ENCODE peak calls at places on chromosomes 6 and 20, in six cellular contexts. B is heart right ventricle, H is body of pancreas, J is dorsolateral prefrontal cortex, C is testis, S is aorta. E is an unnamed sample.

GRCh38 chr6:159065091-159065490 is 20.3 kb upstream of the TAGAP start:
- DNase-seq in B (no peak), H (no peak), J (no peak), C (no peak), S (no peak), E (no peak)

GRCh38 chr6:44829811-44830210 is 442.3 kb downstream of the CDC5L start:
- DNase-seq in B (no peak), H (no peak), J (no peak), C (no peak), S (no peak), E (no peak)

GRCh38 chr20:44079968-44080560 is 106.9 kb downstream of the JPH2 start:
- DNase-seq in B (no peak), H (no peak), J (no peak), C (no peak), S (no peak), E (no peak)

GRCh38 chr6:33249732-33250625 is 21.7 kb downstream of the VPS52 start:
- DNase-seq in B (peak), H (peak), J (no peak), C (no peak), S (peak), E (peak)

GRCh38 chr6:151452750-151453427 is 963 bp upstream of the RMND1 start:
- DNase-seq in B (peak), H (peak), J (no peak), C (peak), S (no peak), E (peak)

GRCh38 chr6:88311561-88311960 is 145.4 kb upstream of the CNR1 start:
- DNase-seq in B (no peak), H (no peak), J (no peak), C (no peak), S (no peak), E (no peak)

GRCh38 chr20:53089866-53090265 is 117.7 kb downstream of the TSHZ2 start:
- DNase-seq in B (no peak), H (no peak), J (no peak), C (peak), S (peak), E (no peak)

GRCh38 chr6:29965873-29966601 is 23.7 kb downstream of the HLA-A start:
- DNase-seq in B (peak), H (peak), J (peak), C (peak), S (peak), E (peak)

GRCh38 chr6:33761922-33762629 is 15.4 kb upstream of the IP6K3 start:
- DNase-seq in B (peak), H (peak), J (peak), C (peak), S (peak), E (peak)

GRCh38 chr6:71433441-71433840 is 144.8 kb downstream of the OGFRL1 start:
- DNase-seq in B (no peak), H (no peak), J (no peak), C (no peak), S (no peak), E (no peak)

GRCh38 chr6:109445382-109445781 is 4.9 kb downstream of the SMPD2 start:
- DNase-seq in B (no peak), H (no peak), J (no peak), C (no peak), S (no peak), E (no peak)

GRCh38 chr6:2857580-2858337 is 16.1 kb upstream of the SERPINB1 start:
- DNase-seq in B (peak), H (no peak), J (no peak), C (peak), S (peak), E (peak)

GRCh38 chr6:13698715-13699114 is 12.9 kb downstream of the RANBP9 start:
- DNase-seq in B (no peak), H (no peak), J (no peak), C (no peak), S (no peak), E (no peak)

GRCh38 chr6:41443616-41444525 is 102.3 kb upstream of the FOXP4 start:
- DNase-seq in B (peak), H (no peak), J (no peak), C (peak), S (no peak), E (no peak)

GRCh38 chr6:45595010-45595851 is 217.5 kb upstream of the SUPT3H start:
- DNase-seq in B (no peak), H (no peak), J (no peak), C (no peak), S (no peak), E (no peak)

GRCh38 chr20:57382516-57382915 is 8.7 kb upstream of the RBM38 start:
- DNase-seq in B (no peak), H (no peak), J (no peak), C (no peak), S (no peak), E (no peak)

GRCh38 chr6:167401525-167402194 is 76.8 kb downstream of the TTLL2 start:
- DNase-seq in B (no peak), H (no peak), J (no peak), C (no peak), S (no peak), E (no peak)

GRCh38 chr6:158251565-158251964 is 60.7 kb upstream of the TULP4 start:
- DNase-seq in B (no peak), H (no peak), J (no peak), C (no peak), S (no peak), E (no peak)

GRCh38 chr6:170076466-170077165 is 214.3 kb downstream of the DLL1 start:
- DNase-seq in B (no peak), H (peak), J (peak), C (no peak), S (peak), E (no peak)

GRCh38 chr6:18985061-18985460 is 597.9 kb downstream of the RNF144B start:
- DNase-seq in B (no peak), H (no peak), J (no peak), C (no peak), S (no peak), E (no peak)

GRCh38 chr6:8858854-8859257 is 423.5 kb upstream of the SLC35B3 start:
- DNase-seq in B (no peak), H (no peak), J (no peak), C (no peak), S (no peak), E (peak)

GRCh38 chr20:17967595-17968365 is 814 bp downstream of the SNX5 start:
- DNase-seq in B (no peak), H (no peak), J (no peak), C (peak), S (no peak), E (peak)

GRCh38 chr6:63943826-63944225 is 308.2 kb downstream of the PHF3 start:
- DNase-seq in B (no peak), H (no peak), J (no peak), C (no peak), S (no peak), E (no peak)

GRCh38 chr6:27814665-27815424 is 97.4 kb downstream of the OR2B2 start:
- DNase-seq in B (no peak), H (peak), J (no peak), C (peak), S (peak), E (peak)

DNA sequence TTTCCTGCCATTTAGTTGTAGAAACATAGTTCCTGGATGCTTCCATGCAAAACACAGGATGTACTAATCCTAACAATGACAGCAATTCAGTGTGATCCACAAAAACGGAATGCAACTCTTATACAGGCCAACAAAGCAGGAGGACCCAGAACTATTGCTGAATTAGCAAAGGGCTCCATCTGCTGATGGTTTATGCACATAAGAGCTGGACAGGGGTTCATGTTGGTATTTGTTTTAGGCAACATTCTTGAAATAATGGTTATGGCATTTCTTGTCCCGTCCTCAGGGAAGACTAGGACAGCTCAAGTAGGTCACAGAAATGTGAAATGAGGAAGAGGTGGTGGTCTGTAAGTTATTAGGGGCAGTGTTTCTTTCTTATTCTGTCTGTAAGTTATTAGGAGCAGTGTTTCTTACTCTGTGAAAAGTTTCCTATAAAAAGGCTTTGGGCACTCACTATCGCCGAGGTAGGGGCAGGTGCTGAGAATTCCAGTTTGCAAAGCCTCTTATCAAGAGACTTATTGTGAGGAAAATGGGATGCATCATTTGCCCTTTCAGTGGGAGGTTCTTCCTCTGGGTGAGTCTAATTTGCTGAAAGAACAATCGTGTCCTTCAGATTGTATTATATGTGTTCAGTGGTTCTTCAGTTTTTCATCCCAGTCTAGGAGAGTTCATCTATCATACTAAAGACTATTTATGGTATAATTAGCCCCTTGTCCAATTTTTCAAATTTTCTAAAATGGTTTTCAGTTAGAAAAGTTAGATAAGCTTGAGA is 171.1 kb downstream of the MCHR2 start:
- DNase-seq in B (no peak), H (peak), J (no peak), C (no peak), S (no peak), E (no peak)
- H3K4me3 ChIP-seq in B (no peak), H (no peak), J (peak), C (no peak), S (no peak), E (no peak)

GRCh38 chr20:62378215-62378614 is 8.7 kb upstream of the RPS21 start:
- DNase-seq in B (no peak), H (no peak), J (no peak), C (no peak), S (no peak), E (no peak)

GRCh38 chr20:62374431-62375152 is 7.5 kb upstream of the LAMA5 start:
- DNase-seq in B (no peak), H (no peak), J (no peak), C (no peak), S (no peak), E (no peak)

GRCh38 chr20:62377064-62377461 is 9.8 kb upstream of the RPS21 start:
- DNase-seq in B (no peak), H (no peak), J (no peak), C (no peak), S (no peak), E (no peak)

GRCh38 chr20:62376112-62377063 is 9.3 kb upstream of the LAMA5 start:
- DNase-seq in B (peak), H (peak), J (no peak), C (peak), S (peak), E (peak)

DNA sequence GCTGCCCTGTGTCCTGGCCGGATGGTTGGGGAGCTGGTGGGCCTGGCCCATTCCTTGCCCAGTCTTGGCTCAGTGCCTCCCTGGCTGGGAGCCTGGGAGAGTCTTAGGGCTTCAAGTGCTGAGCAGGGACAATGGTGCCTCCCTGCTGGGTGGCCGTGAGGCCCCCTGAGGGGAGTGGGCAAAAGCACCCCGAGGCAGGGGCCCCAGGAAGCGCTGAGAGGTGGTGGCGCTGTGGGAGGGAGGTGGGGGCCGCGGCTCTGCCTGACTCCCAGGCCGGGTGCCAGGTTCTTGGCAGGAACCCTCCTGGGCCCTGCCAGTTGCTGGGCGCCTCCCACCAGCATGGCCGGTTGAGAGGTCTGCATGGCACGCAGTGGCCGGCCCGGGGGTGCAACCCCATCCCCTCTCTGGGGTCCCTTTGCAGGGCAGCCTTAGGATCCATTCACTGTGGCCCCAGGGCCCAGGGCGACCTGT is 9.3 kb upstream of the RPS21 start:
- DNase-seq in B (peak), H (no peak), J (no peak), C (peak), S (no peak), E (no peak)
- H3K27ac ChIP-seq in B (no peak), H (peak), J (no peak), C (no peak), S (no peak), E (no peak)

GRCh38 chr6:118086189-118086588 is 179.1 kb downstream of the SLC35F1 start:
- DNase-seq in B (no peak), H (no peak), J (no peak), C (no peak), S (no peak), E (no peak)
- H3K4me3 ChIP-seq in B (no peak), H (no peak), J (no peak), C (no peak), S (no peak), E (no peak)

DNA sequence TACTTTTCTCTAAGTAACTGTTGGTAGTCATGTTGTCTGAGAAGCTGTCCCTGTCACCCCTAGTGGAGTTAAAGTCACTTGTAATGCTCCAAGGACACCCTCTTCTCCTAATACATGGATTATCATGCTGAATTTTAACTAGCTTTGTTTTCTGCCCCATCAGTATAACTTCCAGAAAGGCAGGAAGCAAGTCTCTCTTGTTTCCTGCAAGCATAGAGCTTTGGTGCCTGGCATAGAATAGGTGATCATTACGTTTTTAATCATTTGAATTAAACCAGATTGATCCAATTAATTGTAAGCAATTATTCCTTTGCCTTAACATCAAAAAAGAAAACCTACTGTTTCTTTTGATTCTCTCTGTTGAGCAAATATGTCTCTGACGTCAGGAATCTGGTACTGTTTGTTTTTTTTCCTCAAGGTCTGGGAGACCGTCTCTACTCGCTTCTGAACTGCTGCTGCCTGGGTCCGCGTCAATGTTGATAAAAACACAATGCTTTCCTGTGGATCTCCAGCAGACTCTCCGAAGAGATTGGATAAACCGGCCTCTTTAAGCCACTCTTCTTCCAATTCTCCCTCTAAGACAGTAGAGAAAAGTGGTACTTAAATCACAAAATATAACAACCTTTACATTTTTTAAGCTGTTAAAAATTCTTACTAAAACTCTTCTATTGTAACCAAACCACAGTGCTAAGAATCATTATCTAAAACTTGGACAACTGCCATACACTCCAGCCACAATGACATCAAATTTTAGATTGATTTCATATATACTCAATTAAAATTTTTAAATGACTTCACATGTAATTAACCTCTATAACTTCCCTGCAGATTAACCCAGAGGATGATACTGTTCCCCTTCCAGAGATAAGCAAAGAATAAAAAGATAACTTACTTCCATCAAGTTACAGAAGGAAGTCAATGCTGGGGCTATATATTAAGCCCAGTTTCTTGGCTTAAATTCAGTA is 71.6 kb downstream of the ARHGAP18 start:
- DNase-seq in B (no peak), H (no peak), J (no peak), C (peak), S (no peak), E (peak)
- H3K27ac ChIP-seq in B (peak), H (peak), J (no peak), C (peak), S (no peak), E (peak)

DNA sequence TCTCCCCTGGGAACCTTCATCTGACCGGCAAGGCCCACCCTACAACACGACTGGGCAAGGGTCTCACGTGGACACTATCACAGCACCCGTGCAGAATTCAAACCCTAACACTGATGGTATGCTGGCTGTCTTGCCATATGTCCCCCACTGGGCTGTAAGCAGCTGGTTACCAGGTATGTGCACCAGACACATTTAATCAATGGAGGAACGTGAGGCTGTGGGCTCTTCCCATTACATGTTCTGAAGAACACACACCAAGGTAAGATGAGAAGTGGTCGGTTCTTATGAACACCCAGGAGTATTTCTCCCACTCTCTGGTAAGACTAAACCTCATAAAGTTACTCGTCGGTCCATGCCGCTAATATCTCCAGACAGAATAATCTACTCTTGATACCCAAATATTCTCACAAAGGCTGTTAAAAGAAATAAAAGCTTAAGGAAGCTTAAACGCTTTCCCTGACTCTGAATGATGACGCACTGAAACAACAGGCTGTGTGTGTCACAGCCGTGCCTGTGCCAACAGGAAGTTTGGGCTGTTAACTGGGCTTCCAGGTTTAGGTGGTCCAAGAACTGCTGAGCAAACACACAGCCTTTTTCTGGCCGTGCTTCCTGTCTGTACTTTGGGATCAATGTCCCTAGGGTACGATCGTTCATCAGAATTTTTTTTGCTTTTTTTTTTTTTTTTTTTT is 75.3 kb downstream of the SLC23A2 start:
- DNase-seq in B (peak), H (peak), J (no peak), C (peak), S (peak), E (peak)
- H3K4me3 ChIP-seq in B (peak), H (no peak), J (no peak), C (no peak), S (peak), E (no peak)

DNA sequence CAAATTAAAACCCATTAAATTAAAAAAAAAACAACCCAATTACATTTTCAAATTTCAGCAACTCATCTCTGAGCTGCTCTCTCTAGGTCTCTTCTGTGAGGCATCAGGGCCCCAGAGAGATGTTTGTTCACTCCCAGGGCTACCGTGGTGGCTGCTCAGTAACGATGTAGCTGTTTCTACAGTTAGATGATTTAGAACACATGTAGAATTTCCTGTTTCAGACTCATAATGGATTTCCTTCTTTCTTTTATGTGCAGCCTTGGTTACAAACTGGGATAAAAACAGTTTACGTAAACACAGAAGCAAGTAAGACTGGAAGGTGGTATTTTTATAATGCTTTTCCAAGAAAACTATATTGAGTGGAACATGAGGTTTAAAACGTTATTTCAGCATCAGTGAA is 116.1 kb upstream of the CCN2 start:
- DNase-seq in B (no peak), H (no peak), J (no peak), C (no peak), S (no peak), E (no peak)
- H3K27ac ChIP-seq in B (no peak), H (no peak), J (no peak), C (no peak), S (no peak), E (no peak)